ENCODE peak calls at places on chromosomes 5 and 9, in ten cellular contexts. One of them, this sample, is unnamed.
A peak's percentile ranks its signal among the peaks of the same experiment; 100 is the strongest.

GRCh38 chr5:134965271-134965825 is 2.4 kb upstream of the CATSPER3 start:
- DNase-seq in AG09309: no peak
- DNase-seq in pancreas: no peak
- DNase-seq in stromal cell of bone marrow: no peak
- DNase-seq in PC-9: no peak
- DNase-seq in sigmoid colon: no peak
- DNase-seq in MCF 10A: no peak
- DNase-seq in stimulated activated naive CD4-positive, alpha-beta T cell treated with Interleukin-2 at 50 U/mL for 16 hours: no peak
- DNase-seq in psoas muscle: no peak
- DNase-seq in Right ventricle myocardium superior: no peak
- DNase-seq in this sample: no peak

GRCh38 chr9:127386249-127386648 is 10.7 kb upstream of the SLC2A8 start:
- DNase-seq in AG09309: no peak
- DNase-seq in pancreas: no peak
- DNase-seq in stromal cell of bone marrow: no peak
- DNase-seq in PC-9: no peak
- DNase-seq in sigmoid colon: peak; percentile 8
- DNase-seq in MCF 10A: no peak
- DNase-seq in stimulated activated naive CD4-positive, alpha-beta T cell treated with Interleukin-2 at 50 U/mL for 16 hours: no peak
- DNase-seq in psoas muscle: no peak
- DNase-seq in Right ventricle myocardium superior: no peak
- DNase-seq in this sample: no peak

GRCh38 chr9:98057095-98057799 is 715 bp downstream of the NANS start:
- DNase-seq in AG09309: no peak
- DNase-seq in pancreas: no peak
- DNase-seq in stromal cell of bone marrow: no peak
- DNase-seq in PC-9: no peak
- DNase-seq in sigmoid colon: no peak
- DNase-seq in MCF 10A: peak; percentile 32
- DNase-seq in stimulated activated naive CD4-positive, alpha-beta T cell treated with Interleukin-2 at 50 U/mL for 16 hours: no peak
- DNase-seq in psoas muscle: no peak
- DNase-seq in Right ventricle myocardium superior: no peak
- DNase-seq in this sample: no peak

GRCh38 chr9:79651251-79651795 is 79.6 kb downstream of the TLE4 start:
- DNase-seq in AG09309: no peak
- DNase-seq in pancreas: no peak
- DNase-seq in stromal cell of bone marrow: no peak
- DNase-seq in PC-9: no peak
- DNase-seq in sigmoid colon: no peak
- DNase-seq in MCF 10A: no peak
- DNase-seq in stimulated activated naive CD4-positive, alpha-beta T cell treated with Interleukin-2 at 50 U/mL for 16 hours: no peak
- DNase-seq in psoas muscle: no peak
- DNase-seq in Right ventricle myocardium superior: no peak
- DNase-seq in this sample: no peak

GRCh38 chr9:80509358-80509757 is 937.6 kb downstream of the TLE4 start:
- DNase-seq in AG09309: no peak
- DNase-seq in pancreas: no peak
- DNase-seq in stromal cell of bone marrow: no peak
- DNase-seq in PC-9: no peak
- DNase-seq in sigmoid colon: no peak
- DNase-seq in MCF 10A: no peak
- DNase-seq in stimulated activated naive CD4-positive, alpha-beta T cell treated with Interleukin-2 at 50 U/mL for 16 hours: no peak
- DNase-seq in psoas muscle: no peak
- DNase-seq in Right ventricle myocardium superior: no peak
- DNase-seq in this sample: no peak

GRCh38 chr9:12629091-12629490 is 64.1 kb upstream of the TYRP1 start:
- DNase-seq in AG09309: no peak
- DNase-seq in pancreas: no peak
- DNase-seq in stromal cell of bone marrow: no peak
- DNase-seq in PC-9: no peak
- DNase-seq in sigmoid colon: no peak
- DNase-seq in MCF 10A: no peak
- DNase-seq in stimulated activated naive CD4-positive, alpha-beta T cell treated with Interleukin-2 at 50 U/mL for 16 hours: no peak
- DNase-seq in psoas muscle: no peak
- DNase-seq in Right ventricle myocardium superior: no peak
- DNase-seq in this sample: no peak

GRCh38 chr5:160390787-160391696 is 8.8 kb downstream of the FAM200C start:
- DNase-seq in AG09309: no peak
- DNase-seq in pancreas: no peak
- DNase-seq in stromal cell of bone marrow: peak; percentile 18
- DNase-seq in PC-9: no peak
- DNase-seq in sigmoid colon: no peak
- DNase-seq in MCF 10A: peak; percentile 47
- DNase-seq in stimulated activated naive CD4-positive, alpha-beta T cell treated with Interleukin-2 at 50 U/mL for 16 hours: no peak
- DNase-seq in psoas muscle: no peak
- DNase-seq in Right ventricle myocardium superior: no peak
- DNase-seq in this sample: no peak

GRCh38 chr5:149117970-149118369 is 23.3 kb upstream of the ABLIM3 start:
- DNase-seq in AG09309: no peak
- DNase-seq in pancreas: no peak
- DNase-seq in stromal cell of bone marrow: no peak
- DNase-seq in PC-9: no peak
- DNase-seq in sigmoid colon: no peak
- DNase-seq in MCF 10A: no peak
- DNase-seq in stimulated activated naive CD4-positive, alpha-beta T cell treated with Interleukin-2 at 50 U/mL for 16 hours: no peak
- DNase-seq in psoas muscle: no peak
- DNase-seq in Right ventricle myocardium superior: no peak
- DNase-seq in this sample: no peak

GRCh38 chr5:179327026-179327735 is 18.1 kb downstream of the ADAMTS2 start:
- DNase-seq in AG09309: no peak
- DNase-seq in pancreas: peak; percentile 15
- DNase-seq in stromal cell of bone marrow: no peak
- DNase-seq in PC-9: no peak
- DNase-seq in sigmoid colon: peak; percentile 64
- DNase-seq in MCF 10A: no peak
- DNase-seq in stimulated activated naive CD4-positive, alpha-beta T cell treated with Interleukin-2 at 50 U/mL for 16 hours: no peak
- DNase-seq in psoas muscle: peak; percentile 16
- DNase-seq in Right ventricle myocardium superior: peak; percentile 42
- DNase-seq in this sample: peak; percentile 46

GRCh38 chr5:501833-502184 is 22.4 kb downstream of the SLC9A3 start:
- DNase-seq in AG09309: no peak
- DNase-seq in pancreas: no peak
- DNase-seq in stromal cell of bone marrow: no peak
- DNase-seq in PC-9: no peak
- DNase-seq in sigmoid colon: no peak
- DNase-seq in MCF 10A: no peak
- DNase-seq in stimulated activated naive CD4-positive, alpha-beta T cell treated with Interleukin-2 at 50 U/mL for 16 hours: no peak
- DNase-seq in psoas muscle: no peak
- DNase-seq in Right ventricle myocardium superior: no peak
- DNase-seq in this sample: no peak

GRCh38 chr5:55344392-55344992 is 36.7 kb downstream of the MTREX start:
- DNase-seq in AG09309: no peak
- DNase-seq in pancreas: no peak
- DNase-seq in stromal cell of bone marrow: peak; percentile 52
- DNase-seq in PC-9: peak; percentile 51
- DNase-seq in sigmoid colon: peak; percentile 69
- DNase-seq in MCF 10A: peak; percentile 70
- DNase-seq in stimulated activated naive CD4-positive, alpha-beta T cell treated with Interleukin-2 at 50 U/mL for 16 hours: peak; percentile 38
- DNase-seq in psoas muscle: peak; percentile 31
- DNase-seq in Right ventricle myocardium superior: no peak
- DNase-seq in this sample: no peak

GRCh38 chr9:69996947-69997346 is 46.7 kb upstream of the MAMDC2 start:
- DNase-seq in AG09309: no peak
- DNase-seq in pancreas: no peak
- DNase-seq in stromal cell of bone marrow: no peak
- DNase-seq in PC-9: no peak
- DNase-seq in sigmoid colon: no peak
- DNase-seq in MCF 10A: peak; percentile 51
- DNase-seq in stimulated activated naive CD4-positive, alpha-beta T cell treated with Interleukin-2 at 50 U/mL for 16 hours: no peak
- DNase-seq in psoas muscle: no peak
- DNase-seq in Right ventricle myocardium superior: no peak
- DNase-seq in this sample: no peak